ENCODE peak calls at places on chromosome 3, in ten cellular contexts. R, T, K, O, Q, Z, P, E, X and J are unnamed samples.

GRCh38 chr3:98013428-98014349 is 21.4 kb downstream of the GABRR3 start:
- DNase-seq in Z (no peak), K (peak), E (no peak), T (no peak), P (no peak), X (no peak), O (no peak), R (no peak), Q (no peak), J (peak)

GRCh38 chr3:126205717-126206655 is 25.6 kb upstream of the ALDH1L1 start:
- DNase-seq in R (no peak), Z (no peak), K (no peak), O (no peak), P (no peak), Q (no peak), X (no peak), E (no peak), T (no peak), J (no peak)

GRCh38 chr3:171559586-171559985 is 99.4 kb upstream of the TNIK start:
- DNase-seq in Z (no peak), O (no peak), Q (no peak), P (no peak), E (no peak), X (no peak), K (no peak), T (no peak), R (no peak), J (no peak)

GRCh38 chr3:110858549-110858948 is 213.1 kb upstream of the NECTIN3 start:
- DNase-seq in E (no peak), P (no peak), T (no peak), R (no peak), Q (no peak), O (no peak), Z (no peak), K (peak), X (no peak), J (no peak)

GRCh38 chr3:170057550-170057949 is 19.8 kb downstream of the GPR160 start:
- DNase-seq in Q (no peak), R (no peak), Z (no peak), X (no peak), P (no peak), T (no peak), E (no peak), O (no peak), K (no peak), J (no peak)

GRCh38 chr3:119524931-119525662 is 26.8 kb downstream of the TIMMDC1 start:
- DNase-seq in E (no peak), T (no peak), K (no peak), R (no peak), Q (no peak), O (peak), P (no peak), X (no peak), Z (no peak), J (peak)

GRCh38 chr3:103047640-103048370 is 613.0 kb downstream of the ZPLD1 start:
- DNase-seq in K (no peak), R (no peak), O (no peak), P (no peak), Z (no peak), X (no peak), T (no peak), E (no peak), Q (peak), J (no peak)

GRCh38 chr3:17491601-17492000 is 250.8 kb downstream of the TBC1D5 start:
- DNase-seq in O (peak), R (no peak), Z (no peak), K (no peak), E (no peak), T (no peak), P (no peak), Q (peak), X (no peak), J (peak)

GRCh38 chr3:48566401-48566760 is 2.8 kb upstream of the UCN2 start:
- DNase-seq in O (no peak), Z (no peak), E (peak), T (no peak), R (no peak), X (no peak), Q (no peak), P (no peak), K (no peak), J (no peak)

GRCh38 chr3:141330718-141331369 is 37.5 kb upstream of the ZBTB38 start:
- DNase-seq in E (no peak), K (no peak), Q (no peak), R (no peak), O (no peak), P (no peak), X (no peak), T (no peak), Z (no peak), J (no peak)

GRCh38 chr3:188901126-188901525 is 270.6 kb upstream of the TPRG1 start:
- DNase-seq in E (no peak), P (no peak), R (no peak), K (no peak), Z (no peak), T (no peak), O (peak), Q (no peak), X (no peak), J (peak)

GRCh38 chr3:104556372-104557078 is 810.2 kb upstream of the ALCAM start:
- DNase-seq in Q (no peak), T (no peak), E (no peak), X (no peak), O (no peak), Z (no peak), R (no peak), K (no peak), P (no peak), J (peak)

GRCh38 chr3:54575561-54575960 is 352.3 kb downstream of the LRTM1 start:
- DNase-seq in Q (no peak), O (no peak), E (no peak), K (no peak), Z (no peak), P (no peak), X (no peak), T (no peak), R (no peak), J (no peak)

GRCh38 chr3:43707266-43707665 is 16.5 kb downstream of the ABHD5 start:
- DNase-seq in Q (no peak), Z (no peak), X (no peak), T (no peak), O (no peak), P (no peak), K (no peak), E (no peak), R (no peak), J (no peak)

GRCh38 chr3:183988216-183988790 is 29.4 kb downstream of the ABCC5 start:
- DNase-seq in R (no peak), K (no peak), E (no peak), Z (no peak), X (no peak), P (no peak), T (no peak), Q (peak), O (peak), J (peak)

GRCh38 chr3:39294446-39295183 is 14.8 kb upstream of the CX3CR1 start:
- DNase-seq in X (no peak), T (no peak), Q (no peak), Z (no peak), R (no peak), E (no peak), K (no peak), O (no peak), P (no peak), J (no peak)

GRCh38 chr3:107643038-107643883 is 120.5 kb downstream of the BBX start:
- DNase-seq in O (no peak), Z (no peak), E (no peak), T (no peak), K (no peak), P (no peak), R (no peak), Q (no peak), X (no peak), J (no peak)
- TF ChIP-seq CTCF in O (peak), Z (peak), E (no peak), T (no peak), K (peak), P (peak), R (no peak), Q (peak), X (no peak), J (peak)

DNA sequence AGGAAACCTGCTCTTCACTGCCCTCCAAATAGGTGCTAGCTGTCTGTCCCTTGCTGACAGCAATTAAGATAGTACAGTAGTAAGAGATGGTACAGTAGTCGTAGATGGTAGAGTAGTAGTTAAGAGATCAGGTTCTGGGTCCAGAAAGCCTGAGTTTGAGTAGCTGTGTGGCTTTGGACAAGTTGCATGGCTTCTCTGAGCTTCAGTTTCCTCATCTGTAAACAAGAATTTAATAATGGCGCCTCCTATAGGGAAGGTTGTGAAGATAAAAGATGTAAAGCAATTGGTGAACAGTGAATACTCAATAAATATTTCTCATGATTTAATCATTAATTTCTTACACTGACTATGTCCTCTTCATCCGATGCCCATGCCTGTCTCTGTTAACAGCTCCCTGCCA is 86.9 kb upstream of the BCL6 start:
- DNase-seq in O (no peak), Q (no peak), E (no peak), T (no peak), R (no peak), X (no peak), P (no peak), Z (no peak), K (no peak), J (no peak)
- TF ChIP-seq CTCF in O (no peak), Q (no peak), E (no peak), T (no peak), R (no peak), X (no peak), P (no peak), Z (no peak), K (no peak), J (peak)

GRCh38 chr3:13703071-13703470 is 154.1 kb downstream of the FBLN2 start:
- DNase-seq in X (no peak), Q (no peak), K (no peak), T (no peak), P (no peak), R (no peak), O (no peak), Z (no peak), E (no peak), J (no peak)

GRCh38 chr3:13700889-13701288 is 152.0 kb downstream of the FBLN2 start:
- DNase-seq in T (no peak), K (no peak), P (no peak), E (no peak), O (no peak), R (no peak), Q (no peak), Z (no peak), X (no peak), J (no peak)

GRCh38 chr3:13704174-13704573 is 155.2 kb downstream of the FBLN2 start:
- DNase-seq in X (no peak), Q (no peak), O (no peak), R (no peak), Z (no peak), E (no peak), K (no peak), P (no peak), T (no peak), J (no peak)

GRCh38 chr3:13700362-13700761 is 151.4 kb downstream of the FBLN2 start:
- DNase-seq in T (no peak), E (no peak), K (no peak), X (no peak), O (no peak), R (no peak), Q (no peak), Z (peak), P (no peak), J (no peak)

DNA sequence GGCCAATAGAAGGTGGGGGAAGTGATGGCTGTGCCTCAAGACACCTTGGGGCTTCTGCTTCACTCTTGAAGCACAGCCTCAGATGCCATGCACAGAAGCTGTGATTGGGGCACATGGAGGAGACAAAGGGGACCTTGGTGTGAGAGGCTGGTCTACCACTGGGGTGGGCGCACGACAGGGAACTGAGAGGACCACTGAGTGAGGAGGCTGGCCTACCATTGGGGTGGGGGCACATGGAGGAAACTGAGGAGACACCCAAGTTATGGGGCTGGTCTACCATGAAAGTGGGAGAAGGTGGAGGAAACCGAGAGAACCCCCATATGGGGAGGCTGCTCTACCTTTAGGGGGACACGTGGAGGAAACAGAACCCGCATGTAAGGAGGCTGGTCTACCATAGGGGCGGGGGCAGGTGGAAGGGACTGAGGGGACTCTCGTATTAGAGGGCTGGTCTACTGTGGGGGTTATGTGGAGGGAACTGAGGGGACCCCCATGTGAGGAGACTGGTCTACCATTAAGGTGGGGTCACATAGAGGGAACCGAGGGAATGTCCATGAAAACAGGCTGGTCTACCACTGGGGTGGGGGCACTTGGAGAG is 153.4 kb downstream of the FBLN2 start:
- DNase-seq in R (no peak), T (no peak), O (no peak), Z (no peak), E (no peak), Q (no peak), P (no peak), K (no peak), X (no peak), J (no peak)
- TF ChIP-seq CTCF in R (no peak), T (no peak), O (no peak), Z (no peak), E (no peak), Q (no peak), P (no peak), K (no peak), X (no peak), J (no peak)

DNA sequence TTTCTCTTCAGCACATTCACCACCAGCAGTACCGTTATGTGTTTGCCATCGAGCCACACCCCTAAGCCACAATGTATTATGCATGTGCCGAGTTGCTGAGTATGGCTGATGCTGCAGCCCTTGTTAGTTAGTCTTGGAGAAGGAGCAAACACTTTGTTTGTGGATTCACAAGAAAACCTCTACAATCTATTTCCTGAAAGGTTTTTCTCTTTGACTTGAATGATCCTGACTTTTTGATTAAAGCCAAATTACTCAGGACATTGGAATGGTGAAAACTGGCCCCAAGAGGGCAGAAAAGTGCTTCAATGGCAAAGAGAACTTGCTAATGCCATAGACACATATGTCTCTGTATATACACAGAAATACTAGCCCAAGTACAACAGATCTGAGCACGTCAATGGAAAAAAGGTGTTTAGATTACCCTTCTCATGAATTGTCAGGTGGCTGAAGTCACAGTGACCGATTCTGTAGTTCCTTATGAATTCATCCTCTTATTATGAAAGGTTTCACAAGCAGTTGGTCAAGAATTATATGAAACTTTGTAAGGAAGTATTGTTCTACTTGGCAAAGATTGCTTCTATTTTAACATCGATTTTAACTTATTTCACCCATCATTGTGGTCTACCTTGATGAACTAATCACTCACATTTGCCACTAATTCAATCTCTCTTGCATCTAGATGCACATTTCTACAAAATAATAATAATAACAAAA is 103.0 kb downstream of the P3H2 start:
- DNase-seq in P (no peak), T (no peak), X (no peak), O (peak), Q (peak), Z (no peak), R (no peak), K (no peak), E (no peak), J (peak)
- TF ChIP-seq CTCF in P (peak), T (no peak), X (no peak), O (peak), Q (peak), Z (no peak), R (no peak), K (no peak), E (peak), J (peak)

DNA sequence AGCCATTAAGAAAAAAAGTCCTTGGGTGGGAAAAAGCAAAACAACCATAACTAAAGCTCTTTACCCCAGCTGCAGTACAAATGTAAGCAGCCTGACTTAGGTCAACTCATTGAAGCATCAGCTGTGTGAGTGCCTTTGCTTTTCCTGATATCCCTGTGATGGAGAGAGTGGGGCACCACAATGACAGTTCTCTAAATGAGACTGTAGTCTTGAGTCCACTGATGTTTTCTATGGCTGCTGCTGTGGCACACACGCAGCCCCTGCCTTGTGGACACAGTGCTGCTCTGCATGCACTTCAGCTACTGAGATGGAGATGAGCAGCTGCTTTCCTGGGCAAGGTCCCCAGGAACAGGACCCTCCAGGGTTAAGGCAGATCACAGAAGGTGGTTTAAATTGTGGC is 173.2 kb downstream of the KCNAB1 start:
- DNase-seq in O (no peak), Q (no peak), R (no peak), P (no peak), Z (no peak), E (no peak), T (no peak), K (no peak), X (no peak), J (no peak)
- TF ChIP-seq CTCF in O (no peak), Q (no peak), R (no peak), P (no peak), Z (no peak), E (no peak), T (no peak), K (no peak), X (no peak), J (no peak)

GRCh38 chr3:112086018-112086854 is at the start of gene C3orf52:
- DNase-seq in Q (peak), K (peak), X (peak), E (peak), Z (peak), P (peak), R (peak), T (peak), O (peak), J (peak)
- TF ChIP-seq CTCF in Q (no peak), K (no peak), X (no peak), E (peak), Z (peak), P (peak), R (no peak), T (no peak), O (peak), J (peak)